ENCODE peak calls at places on chromosomes 4 and X, in six cellular contexts. V is suprapubic skin; O is fibroblast of lung; K is CD8-positive, alpha-beta T cell; E is lower lobe of right lung; X is OCI-LY7. H is an unnamed sample.

GRCh38 chr4:33649015-33649414 is 2595.3 kb downstream of the ARAP2 start:
- DNase-seq in K (no peak), O (peak; percentile 58), E (no peak), X (no peak), V (no peak), H (no peak)

GRCh38 chr4:109276482-109277095 is 25.9 kb downstream of the COL25A1 start:
- DNase-seq in E (no peak), K (no peak), X (no peak), V (no peak), O (no peak), H (no peak)

GRCh38 chr4:116913451-116913850 is 171.9 kb downstream of the TRAM1L1 start:
- DNase-seq in K (no peak), E (no peak), V (no peak), O (no peak), X (no peak), H (no peak)

GRCh38 chrX:131288738-131289511 is at the start of gene IGSF1:
- DNase-seq in E (no peak), O (peak; percentile 75), X (no peak), V (no peak), K (no peak), H (no peak)

GRCh38 chr4:61406677-61407076 is 206.6 kb downstream of the ADGRL3 start:
- DNase-seq in K (no peak), O (no peak), E (no peak), X (no peak), V (no peak), H (no peak)

GRCh38 chrX:54950730-54951375 is 30.2 kb downstream of the TRO start:
- DNase-seq in E (no peak), K (no peak), O (no peak), X (no peak), V (no peak), H (no peak)

GRCh38 chr4:94570558-94570957 is 118.8 kb downstream of the PDLIM5 start:
- DNase-seq in O (no peak), X (no peak), E (no peak), V (no peak), K (no peak), H (no peak)

GRCh38 chrX:130120321-130120731 is 10.0 kb upstream of the ELF4 start:
- DNase-seq in X (peak; percentile 16), E (no peak), V (no peak), O (no peak), K (no peak), H (no peak)

GRCh38 chr4:46270986-46271596 is 118.8 kb downstream of the GABRA2 start:
- DNase-seq in K (no peak), O (peak; percentile 32), X (peak; percentile 19), V (no peak), E (no peak), H (no peak)

GRCh38 chr4:19776021-19776459 is 475.7 kb upstream of the SLIT2 start:
- DNase-seq in O (peak; percentile 53), K (no peak), E (no peak), X (no peak), V (no peak), H (no peak)

GRCh38 chr4:174292473-174292872 is 8.8 kb downstream of the CEP44 start:
- DNase-seq in V (no peak), X (peak; percentile 23), E (no peak), K (no peak), O (peak; percentile 6), H (no peak)

GRCh38 chr4:85078016-85078415 is 111.5 kb upstream of the WDFY3 start:
- DNase-seq in V (no peak), K (no peak), X (no peak), E (no peak), O (no peak), H (no peak)

GRCh38 chr4:185552254-185552653 is 16.9 kb upstream of the PDLIM3 start:
- DNase-seq in X (no peak), V (no peak), O (no peak), E (no peak), K (no peak), H (no peak)

GRCh38 chr4:1379801-1380331 is 26.4 kb downstream of the NKX1-1 start:
- DNase-seq in E (peak; percentile 38), O (no peak), K (no peak), V (no peak), X (no peak), H (no peak)

GRCh38 chr4:28772066-28772465 is 1911.4 kb downstream of the STIM2 start:
- DNase-seq in O (peak; percentile 62), K (no peak), V (no peak), X (no peak), E (no peak), H (no peak)

GRCh38 chrX:20015422-20015821 is 24.6 kb upstream of the BCLAF3 start:
- DNase-seq in K (no peak), V (no peak), E (no peak), O (no peak), X (peak; percentile 59), H (no peak)

GRCh38 chr4:165631208-165631894 is 241.7 kb upstream of the TLL1 start:
- DNase-seq in O (no peak), E (no peak), V (no peak), X (no peak), K (no peak), H (no peak)

GRCh38 chr4:129167640-129168260 is 71.8 kb downstream of the C4orf33 start:
- DNase-seq in E (no peak), V (no peak), X (no peak), O (peak; percentile 3), K (no peak), H (no peak)

GRCh38 chrX:78652971-78653822 is 5.9 kb downstream of the RTL3 start:
- DNase-seq in K (no peak), X (no peak), E (no peak), V (no peak), O (peak; percentile 75), H (no peak)

GRCh38 chrX:16852617-16853179 is 17.5 kb downstream of the RBBP7 start:
- DNase-seq in O (no peak), E (no peak), V (no peak), K (no peak), X (no peak), H (no peak)

GRCh38 chrX:3440981-3441380 is 94.5 kb upstream of the MXRA5 start:
- DNase-seq in E (no peak), V (no peak), K (no peak), O (no peak), X (no peak), H (no peak)

GRCh38 chr4:24070117-24070516 is 180.3 kb upstream of the PPARGC1A start:
- DNase-seq in V (no peak), E (no peak), K (no peak), X (no peak), O (peak; percentile 57), H (no peak)

GRCh38 chr4:10457255-10457801 is at the start of gene ZNF518B:
- DNase-seq in K (peak; percentile 72), E (peak; percentile 81), O (peak; percentile 62), X (peak; percentile 78), V (peak; percentile 80), H (peak; percentile 72)

GRCh38 chr4:159248383-159249178 is 145.7 kb downstream of the RAPGEF2 start:
- DNase-seq in K (no peak), V (no peak), E (no peak), O (peak; percentile 82), X (no peak), H (no peak)

GRCh38 chr4:98631506-98631905 is 26.9 kb downstream of the TSPAN5 start:
- DNase-seq in O (no peak), X (no peak), V (no peak), E (no peak), K (no peak), H (no peak)
- H3K4me1 ChIP-seq in O (peaks cover 6% of the 10 kb centered on the region), X (no peaks in the 10 kb centered on the region), V (no peaks in the 10 kb centered on the region), E (no peaks in the 10 kb centered on the region), K (no peaks in the 10 kb centered on the region), H (no peaks in the 10 kb centered on the region)

DNA sequence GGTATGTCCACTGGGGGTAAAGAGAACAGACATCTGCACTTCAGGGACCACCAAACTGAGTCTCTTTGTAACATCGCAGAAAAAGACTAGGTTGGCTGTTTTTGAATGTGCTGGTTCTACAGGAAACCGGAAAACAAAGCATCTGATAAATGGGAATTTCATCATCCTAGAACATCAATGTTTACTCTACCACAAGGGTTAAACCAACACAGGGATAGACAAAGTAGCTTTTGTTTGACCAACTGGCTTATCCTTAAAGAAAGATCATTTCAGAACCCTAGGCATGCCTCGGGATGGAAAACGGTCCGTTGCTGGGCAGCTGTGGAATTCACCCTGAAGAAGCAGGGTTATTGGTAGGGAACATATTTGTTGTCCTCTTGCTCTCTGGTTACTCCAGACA is 2355.5 kb upstream of the AGA start:
- DNase-seq in E (no peak), O (no peak), X (no peak), V (no peak), K (no peak), H (no peak)
- TF ChIP-seq CTCF in E (no peak), O (no peak), X (no peak), V (no peak), K (no peak), H (no peak)

GRCh38 chr4:97656034-97656720 is 487.1 kb downstream of the STPG2 start:
- DNase-seq in K (no peak), X (no peak), O (peak; percentile 25), V (no peak), E (no peak), H (no peak)

DNA sequence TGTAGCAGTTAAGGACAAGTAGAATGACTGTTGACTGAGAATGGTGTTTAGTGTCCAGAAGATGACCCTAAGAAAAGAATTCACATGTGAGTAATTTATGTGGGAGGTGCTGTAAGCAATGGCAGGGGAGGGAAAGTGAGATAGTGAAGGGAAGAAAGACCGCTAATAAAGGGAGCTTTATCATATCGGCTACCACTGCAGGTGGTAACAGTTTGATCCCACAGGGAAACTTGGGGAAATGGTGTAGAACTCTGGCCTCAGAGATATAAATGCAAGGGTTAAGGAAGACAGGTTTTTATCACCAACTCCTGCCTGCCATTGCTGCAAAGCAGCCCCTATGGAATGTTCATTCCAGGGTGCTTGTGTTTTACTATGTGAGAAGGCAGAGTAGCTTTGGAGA is 489.6 kb downstream of the STPG2 start:
- DNase-seq in X (no peak), V (no peak), K (no peak), E (no peak), O (no peak), H (no peak)
- H3K4me3 ChIP-seq in X (no peak overlapping the region), V (no peak overlapping the region), K (no peak overlapping the region), E (no peak overlapping the region), O (no peak overlapping the region), H (no peak overlapping the region)

GRCh38 chr4:7909463-7909862 is 30.2 kb downstream of the AFAP1 start:
- DNase-seq in E (no peak), V (no peak), O (no peak), X (no peak), K (no peak), H (no peak)

GRCh38 chr4:7910721-7911015 is 29.0 kb downstream of the AFAP1 start:
- DNase-seq in X (no peak), V (no peak), O (no peak), E (no peak), K (no peak), H (no peak)

GRCh38 chr4:7909966-7910720 is 29.5 kb downstream of the AFAP1 start:
- DNase-seq in V (no peak), K (no peak), O (peak; percentile 82), X (no peak), E (no peak), H (no peak)

GRCh38 chr4:7907142-7907541 is 32.5 kb downstream of the AFAP1 start:
- DNase-seq in O (no peak), E (no peak), X (no peak), K (no peak), V (no peak), H (no peak)

DNA sequence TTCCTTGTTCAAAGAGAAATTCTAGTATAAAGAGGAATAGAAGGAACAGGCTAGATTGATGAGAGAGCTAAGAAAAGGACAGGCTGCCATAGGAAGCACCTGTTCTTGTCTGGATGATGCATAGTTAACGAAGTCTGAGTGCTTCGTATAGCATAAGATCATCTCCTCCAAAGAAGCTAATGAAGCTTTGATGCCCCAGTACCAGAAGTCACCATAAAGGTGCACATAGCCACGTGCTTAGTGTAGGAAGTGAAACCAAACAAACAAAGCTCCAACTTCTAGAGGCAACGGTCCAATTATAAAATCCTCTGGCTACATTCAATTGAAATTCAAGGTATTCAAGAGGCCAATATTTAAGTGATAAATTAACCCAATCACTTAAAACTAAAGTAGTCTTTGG is 31.0 kb downstream of the AFAP1 start:
- DNase-seq in X (peak; percentile 41), V (no peak), O (no peak), E (no peak), K (no peak), H (no peak)
- H3K4me1 ChIP-seq in X (peaks cover 17% of the 10 kb centered on the region), V (peaks cover 48% of the 10 kb centered on the region), O (peaks cover 47% of the 10 kb centered on the region), E (peaks cover 27% of the 10 kb centered on the region), K (peaks cover 12% of the 10 kb centered on the region), H (no peaks in the 10 kb centered on the region)

H was measured in psoas muscle.